ENCODE peak calls at places on chromosome 22, in nine cellular contexts. W is PC-3; H is hypothalamus; J is stimulated activated CD4-positive, alpha-beta T cell treated with anti-CD3 and anti-CD28 coated beads, Interleukin-1b, Interleukin-23, amount 100 ng/mL, for 1 hour; Y is NCI-H1417; C is naive thymus-derived CD8-positive, alpha-beta T cell; N is NCI-H2029; Q is dermis blood vessel endothelial cell; U is COR-L47. A is an unnamed sample.

GRCh38 chr22:30277547-30278344 is 11.1 kb upstream of the OSM start:
- DNase-seq in W (peak), H (no peak), J (no peak), Y (no peak), C (no peak), N (no peak), Q (peak), U (no peak), A (no peak)

GRCh38 chr22:17103351-17103750 is 17.8 kb downstream of the TMEM121B start:
- DNase-seq in W (no peak), H (no peak), J (no peak), Y (no peak), C (peak), N (no peak), Q (no peak), U (no peak), A (no peak)

GRCh38 chr22:41919357-41920224 is 4.7 kb upstream of the SHISA8 start:
- DNase-seq in W (no peak), H (no peak), J (no peak), Y (no peak), C (peak), N (peak), Q (no peak), U (no peak), A (no peak)

GRCh38 chr22:39292002-39292401 is 27.4 kb downstream of the RPL3 start:
- DNase-seq in W (peak), H (no peak), J (no peak), Y (no peak), C (no peak), N (no peak), Q (no peak), U (no peak), A (no peak)

GRCh38 chr22:37194750-37195149 is 6.7 kb upstream of the C1QTNF6 start:
- DNase-seq in W (no peak), H (no peak), J (no peak), Y (no peak), C (no peak), N (no peak), Q (no peak), U (no peak), A (no peak)

GRCh38 chr22:37464181-37464580 is 22.0 kb downstream of the MFNG start:
- DNase-seq in W (no peak), H (no peak), J (no peak), Y (no peak), C (no peak), N (no peak), Q (peak), U (no peak), A (no peak)

GRCh38 chr22:22776121-22776520 is 111.5 kb upstream of the IGLL5 start:
- DNase-seq in W (no peak), H (no peak), J (no peak), Y (no peak), C (no peak), N (no peak), Q (no peak), U (no peak), A (no peak)

GRCh38 chr22:45807156-45807915 is 135.7 kb downstream of the ATXN10 start:
- DNase-seq in W (peak), H (no peak), J (no peak), Y (no peak), C (no peak), N (no peak), Q (peak), U (no peak), A (no peak)

GRCh38 chr22:46612904-46613605 is 7.1 kb upstream of the GRAMD4 start:
- DNase-seq in W (no peak), H (no peak), J (peak), Y (no peak), C (no peak), N (no peak), Q (no peak), U (no peak), A (no peak)

GRCh38 chr22:42699281-42699681 is 21.4 kb downstream of the A4GALT start:
- DNase-seq in W (no peak), H (no peak), J (no peak), Y (no peak), C (no peak), N (no peak), Q (no peak), U (no peak), A (no peak)

GRCh38 chr22:49365191-49365837 is 462.4 kb downstream of the BRD1 start:
- DNase-seq in W (no peak), H (no peak), J (no peak), Y (no peak), C (no peak), N (no peak), Q (no peak), U (no peak), A (no peak)

GRCh38 chr22:23306438-23306921 is 126.2 kb downstream of the BCR start:
- DNase-seq in W (no peak), H (no peak), J (no peak), Y (no peak), C (peak), N (no peak), Q (peak), U (no peak), A (no peak)

GRCh38 chr22:19051381-19051780 is 70.8 kb downstream of the DGCR2 start:
- DNase-seq in W (no peak), H (no peak), J (no peak), Y (no peak), C (no peak), N (peak), Q (no peak), U (no peak), A (no peak)

A was measured in NCI-H2081.